ENCODE peak calls at places on chromosomes 4 and X, in four cellular contexts. O, L, H and X are unnamed samples.

GRCh38 chr4:8308144-8308543 is 38.6 kb downstream of the HTRA3 start:
- DNase-seq in O (peak; percentile 40), L (no peak), H (no peak), X (no peak)

GRCh38 chrX:81414630-81415029 is 212.7 kb downstream of the SH3BGRL start:
- DNase-seq in H (no peak), L (no peak), O (no peak), X (no peak)

GRCh38 chr4:173288296-173288695 is 45.9 kb downstream of the HMGB2 start:
- DNase-seq in L (no peak), O (no peak), H (peak; percentile 10), X (peak; percentile 47)

GRCh38 chr4:138647433-138647832 is 368.1 kb upstream of the NOCT start:
- DNase-seq in L (no peak), H (no peak), O (no peak), X (no peak)

GRCh38 chrX:56726609-56727008 is 2.4 kb upstream of the NBDY start:
- DNase-seq in H (no peak), L (no peak), O (no peak), X (no peak)

GRCh38 chr4:165433529-165433928 is 54.7 kb downstream of the CPE start:
- DNase-seq in O (no peak), H (no peak), L (no peak), X (no peak)

GRCh38 chrX:30906726-30907125 is 17.7 kb upstream of the TAB3 start:
- DNase-seq in O (no peak), H (no peak), L (no peak), X (no peak)

GRCh38 chr4:116489739-116490138 is 595.6 kb downstream of the TRAM1L1 start:
- DNase-seq in O (no peak), H (no peak), L (no peak), X (no peak)

GRCh38 chr4:37549003-37549402 is 137.2 kb downstream of the RELL1 start:
- DNase-seq in O (no peak), H (no peak), L (no peak), X (no peak)

GRCh38 chr4:147480502-147480890 is 401 bp upstream of the EDNRA start:
- DNase-seq in H (no peak), O (no peak), L (no peak), X (no peak)

GRCh38 chrX:9873952-9874351 is 87.7 kb downstream of the SHROOM2 start:
- DNase-seq in H (no peak), O (no peak), L (no peak), X (no peak)

GRCh38 chr4:89416968-89417367 is 109.4 kb upstream of the GPRIN3 start:
- DNase-seq in O (no peak), H (no peak), L (no peak), X (no peak)

GRCh38 chrX:7109838-7110793 is 37.4 kb upstream of the STS start:
- DNase-seq in H (no peak), O (no peak), L (no peak), X (no peak)

GRCh38 chrX:110182865-110183264 is 135.0 kb downstream of the AMMECR1 start:
- DNase-seq in H (no peak), O (no peak), L (no peak), X (no peak)

GRCh38 chr4:74886490-74886889 is 46.4 kb upstream of the PARM1 start:
- DNase-seq in O (no peak), H (no peak), L (no peak), X (no peak)

GRCh38 chrX:31483336-31483735 is 411.5 kb upstream of the FTHL17 start:
- DNase-seq in L (no peak), O (no peak), H (no peak), X (no peak)

GRCh38 chr4:147643616-147644015 is 26.4 kb downstream of the TMEM184C start:
- DNase-seq in L (no peak), O (no peak), H (no peak), X (no peak)

GRCh38 chrX:49184294-49185061 is 1.7 kb downstream of the PRICKLE3 start:
- DNase-seq in L (peak; percentile 90), H (peak; percentile 81), O (peak; percentile 93), X (no peak)

GRCh38 chrX:43580621-43581020 is 75.5 kb upstream of the MAOA start:
- DNase-seq in O (no peak), L (no peak), H (no peak), X (no peak)

GRCh38 chrX:134981910-134982309 is 8.9 kb upstream of the SMIM10 start:
- DNase-seq in H (no peak), O (no peak), L (no peak), X (no peak)

GRCh38 chr4:4704267-4704666 is 155.2 kb upstream of the MSX1 start:
- DNase-seq in H (no peak), L (no peak), O (no peak), X (no peak)

GRCh38 chrX:43939187-43939926 is 33.8 kb downstream of the NDP start:
- DNase-seq in H (no peak), O (no peak), L (no peak), X (no peak)

GRCh38 chr4:147336252-147336651 is 144.6 kb upstream of the EDNRA start:
- DNase-seq in O (no peak), H (no peak), L (no peak), X (no peak)

GRCh38 chr4:54185380-54185779 is 43.7 kb upstream of the PDGFRA start:
- DNase-seq in H (no peak), O (no peak), L (no peak), X (no peak)

DNA sequence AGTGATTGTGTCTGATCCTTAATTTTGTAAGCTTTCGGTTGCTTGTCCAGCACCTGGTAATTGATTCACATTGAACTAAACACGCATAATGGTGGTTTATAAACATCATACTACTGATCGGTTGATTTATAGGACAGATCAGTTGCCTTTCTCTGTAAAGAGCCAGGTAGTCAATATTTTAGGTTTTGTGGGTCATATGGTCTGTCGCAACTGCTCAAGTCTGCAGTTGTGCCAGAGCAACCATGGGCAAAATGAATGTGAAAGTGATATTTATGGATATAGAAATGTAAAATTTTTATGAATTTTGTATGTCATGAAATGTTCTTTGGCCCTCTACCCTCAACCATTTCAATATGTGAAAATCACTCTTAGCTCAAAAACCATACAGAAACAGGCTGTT is 8.9 kb downstream of the JADE1 start:
- DNase-seq in O (no peak), L (no peak), H (no peak), X (no peak)
- H3K4me1 ChIP-seq in O (peaks cover 13% of the 10 kb centered on the region), L (peaks cover 35% of the 10 kb centered on the region), H (peaks cover 24% of the 10 kb centered on the region), X (peaks cover 2% of the 10 kb centered on the region)

GRCh38 chr4:41657561-41657960 is 91.0 kb downstream of the PHOX2B start:
- DNase-seq in O (no peak), L (no peak), H (no peak), X (no peak)

GRCh38 chr4:41655177-41655576 is 93.3 kb downstream of the PHOX2B start:
- DNase-seq in L (no peak), O (no peak), H (no peak), X (no peak)

GRCh38 chr4:41653523-41653922 is 95.0 kb downstream of the PHOX2B start:
- DNase-seq in L (no peak), O (no peak), H (no peak), X (no peak)

GRCh38 chr4:41658106-41658505 is 90.4 kb downstream of the PHOX2B start:
- DNase-seq in L (no peak), H (no peak), O (no peak), X (no peak)

DNA sequence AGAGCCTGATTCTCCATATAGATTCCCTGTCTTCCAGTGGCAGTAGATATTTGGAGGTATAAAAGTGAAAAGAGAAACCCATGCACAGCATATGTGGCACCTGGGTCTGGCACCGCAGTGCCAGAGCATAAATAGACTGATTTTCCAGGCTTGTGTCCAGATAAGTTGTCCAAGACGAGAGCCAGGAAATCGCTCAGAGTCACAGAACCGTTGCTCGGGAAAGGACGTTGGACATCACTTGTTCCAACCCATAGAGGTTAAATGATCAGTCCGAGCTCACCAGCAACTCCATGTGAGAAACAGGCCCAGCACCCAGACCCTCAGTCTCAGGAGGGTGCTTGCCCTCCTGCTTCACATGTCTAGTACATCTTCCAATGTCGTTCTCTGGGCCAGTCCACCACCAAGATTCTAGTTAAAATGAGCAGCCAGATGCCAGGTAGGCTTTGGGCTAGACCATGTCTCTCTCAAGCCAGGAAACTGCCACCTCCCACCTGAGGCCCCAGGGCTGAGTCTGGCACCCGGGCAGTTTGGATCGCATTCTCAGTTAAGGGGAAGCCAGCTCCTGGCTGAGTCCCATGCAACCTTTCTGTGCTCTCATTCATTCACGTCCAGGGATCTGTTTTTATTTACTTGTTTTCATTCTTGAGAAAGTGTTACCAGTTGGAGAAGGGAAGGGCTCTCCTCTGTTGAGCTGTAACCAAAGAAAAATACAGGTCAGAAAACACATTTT is 91.8 kb downstream of the PHOX2B start:
- DNase-seq in H (peak; percentile 14), L (peak; percentile 23), O (no peak), X (no peak)
- H3K27ac ChIP-seq in H (peak overlapping the region; percentile 67), L (peak overlapping the region; percentile 61), O (no peak overlapping the region), X (no peak overlapping the region)

DNA sequence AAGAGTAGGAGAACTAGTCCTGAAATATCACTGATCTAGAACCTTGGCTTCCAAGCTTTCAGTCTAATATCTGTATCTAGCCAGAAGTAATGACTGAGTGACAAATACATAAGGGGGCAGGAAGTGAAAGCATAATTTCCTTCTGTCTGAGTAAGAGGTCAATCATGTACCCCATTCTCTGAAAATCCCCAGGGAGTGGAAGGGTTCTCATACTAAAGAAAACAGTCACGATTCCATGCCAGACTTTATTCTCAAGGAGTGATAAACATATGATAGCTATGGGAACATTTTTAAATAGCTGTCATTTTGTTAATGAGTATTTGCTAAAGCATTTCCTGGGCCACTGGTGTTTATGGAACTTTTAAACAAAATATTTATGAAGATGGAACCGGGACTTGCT is 308.5 kb downstream of the ARHGAP24 start:
- DNase-seq in L (no peak), O (no peak), H (no peak), X (no peak)
- H3K4me1 ChIP-seq in L (no peaks in the 10 kb centered on the region), O (peaks cover 9% of the 10 kb centered on the region), H (peaks cover under 1% of the 10 kb centered on the region), X (no peaks in the 10 kb centered on the region)

GRCh38 chrX:74535633-74536141 is 78.7 kb downstream of the RLIM start:
- DNase-seq in L (peak; percentile 77), O (peak; percentile 73), H (peak; percentile 67), X (no peak)

GRCh38 chrX:74536142-74537010 is 78.0 kb downstream of the RLIM start:
- DNase-seq in L (peak; percentile 87), O (peak; percentile 84), H (peak; percentile 53), X (no peak)

GRCh38 chrX:74534569-74535038 is 79.8 kb downstream of the RLIM start:
- DNase-seq in H (no peak), O (no peak), L (no peak), X (no peak)

GRCh38 chrX:74537011-74537390 is 77.4 kb downstream of the RLIM start:
- DNase-seq in H (no peak), L (no peak), O (no peak), X (no peak)

DNA sequence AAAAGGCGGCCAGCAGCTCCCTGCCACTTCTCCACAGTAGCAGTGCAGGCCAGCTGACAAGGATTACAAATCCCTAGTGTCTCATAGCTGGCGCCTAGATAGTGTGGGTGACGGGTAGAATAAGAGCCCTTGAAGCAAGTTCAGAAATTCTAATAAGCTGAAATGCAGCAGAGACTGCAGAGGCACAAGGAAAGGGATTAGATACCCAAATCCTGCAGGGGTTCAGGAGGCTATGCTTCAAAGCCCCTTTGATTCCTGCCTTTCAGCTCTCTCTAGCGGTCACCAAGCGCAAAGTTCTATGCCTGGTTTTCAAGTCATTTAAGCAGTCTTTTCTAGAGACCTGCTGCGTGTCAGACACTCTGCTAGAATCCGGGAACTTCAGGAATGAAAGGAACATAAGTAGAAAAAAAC is 79.2 kb downstream of the RLIM start:
- DNase-seq in L (no peak), H (no peak), O (no peak), X (no peak)
- H3K27ac ChIP-seq in L (peak overlapping the region; percentile 92), H (peak overlapping the region; percentile 90), O (peak overlapping the region; percentile 85), X (no peak overlapping the region)